ENCODE peak calls at places on chromosomes 16 and 17, in seven cellular contexts. I is HFF-Myc, N is left ventricle myocardium inferior, E is heart right ventricle, J is WTC11, F is AG09309, B is spleen. G is an unnamed sample.
A peak's percentile ranks its signal among the peaks of the same experiment; 100 is the strongest.

GRCh38 chr17:49497147-49498036 is 2.3 kb downstream of the NGFR start:
- DNase-seq in I (no peak), N (peak; percentile 62), E (peak; percentile 36), J (peak; percentile 76), F (no peak), B (no peak), G (no peak)

GRCh38 chr17:17506181-17506741 is 10.1 kb upstream of the RASD1 start:
- DNase-seq in I (no peak), N (peak; percentile 24), E (no peak), J (no peak), F (no peak), B (no peak), G (no peak)

GRCh38 chr17:65463242-65463641 is 98.2 kb downstream of the AXIN2 start:
- DNase-seq in I (no peak), N (peak; percentile 78), E (peak; percentile 50), J (no peak), F (no peak), B (no peak), G (no peak)

GRCh38 chr16:6446370-6446769 is 886.3 kb upstream of the RBFOX1 start:
- DNase-seq in I (no peak), N (no peak), E (no peak), J (no peak), F (no peak), B (no peak), G (no peak)

GRCh38 chr17:54196751-54197150 is 374.0 kb downstream of the KIF2B start:
- DNase-seq in I (no peak), N (no peak), E (no peak), J (no peak), F (no peak), B (no peak), G (no peak)

GRCh38 chr17:51435641-51436091 is 175.3 kb downstream of the UTP18 start:
- DNase-seq in I (no peak), N (peak; percentile 20), E (peak; percentile 9), J (peak; percentile 79), F (no peak), B (no peak), G (peak; percentile 25)

GRCh38 chr17:43759836-43760235 is 1.2 kb upstream of the SOST start:
- DNase-seq in I (no peak), N (no peak), E (no peak), J (no peak), F (no peak), B (no peak), G (no peak)

GRCh38 chr16:78862022-78862421 is 738.5 kb downstream of the MAF start:
- DNase-seq in I (no peak), N (no peak), E (no peak), J (no peak), F (no peak), B (no peak), G (no peak)

GRCh38 chr17:7146115-7146514 is 31.5 kb upstream of the ASGR2 start:
- DNase-seq in I (no peak), N (no peak), E (no peak), J (no peak), F (no peak), B (peak; percentile 24), G (no peak)

GRCh38 chr16:14050297-14051027 is 20.7 kb upstream of the MRTFB start:
- DNase-seq in I (no peak), N (no peak), E (no peak), J (peak; percentile 68), F (no peak), B (no peak), G (no peak)

GRCh38 chr16:67110136-67110847 is 551 bp downstream of the PHAF1 start:
- DNase-seq in I (no peak), N (no peak), E (no peak), J (peak; percentile 28), F (no peak), B (no peak), G (peak; percentile 26)

GRCh38 chr17:61209099-61209439 is 190.6 kb upstream of the TBX2 start:
- DNase-seq in I (no peak), N (no peak), E (no peak), J (no peak), F (no peak), B (no peak), G (no peak)

GRCh38 chr16:17607075-17607509 is 136.3 kb upstream of the XYLT1 start:
- DNase-seq in I (no peak), N (no peak), E (no peak), J (no peak), F (no peak), B (no peak), G (no peak)

GRCh38 chr17:64120159-64120558 is 9.8 kb downstream of the ERN1 start:
- DNase-seq in I (no peak), N (no peak), E (no peak), J (no peak), F (no peak), B (no peak), G (no peak)

GRCh38 chr17:42321555-42321954 is 33.3 kb downstream of the STAT5A start:
- DNase-seq in I (no peak), N (no peak), E (no peak), J (no peak), F (no peak), B (no peak), G (no peak)

GRCh38 chr17:17469358-17469757 is 7.4 kb upstream of the MED9 start:
- DNase-seq in I (no peak), N (no peak), E (no peak), J (no peak), F (no peak), B (no peak), G (no peak)

DNA sequence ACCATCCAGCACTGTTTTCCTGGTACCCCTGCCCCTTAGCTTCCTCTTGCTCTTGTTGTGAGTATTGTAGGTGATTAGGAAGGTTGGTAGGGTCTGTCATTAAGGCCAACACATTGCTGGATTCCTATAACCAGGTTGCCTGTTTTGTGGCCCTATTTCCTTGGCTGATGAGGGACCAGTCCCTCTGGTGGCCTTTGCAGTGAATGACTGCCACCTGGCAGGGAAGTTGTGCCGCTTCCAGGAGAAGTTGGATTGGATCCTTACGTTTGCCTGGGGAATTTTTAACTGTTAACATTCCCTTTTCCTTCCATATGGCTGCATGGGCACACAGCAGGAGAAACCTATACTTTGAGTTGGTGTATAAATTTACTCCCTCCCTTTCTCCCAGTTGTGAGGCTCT is 32.4 kb downstream of the LCMT1 start:
- DNase-seq in I (no peak), N (no peak), E (no peak), J (peak; percentile 25), F (no peak), B (no peak), G (no peak)
- TF ChIP-seq CTCF in I (peak; percentile 43), N (peak; percentile 49), E (peak; percentile 30), J (peak; percentile 23), F (peak; percentile 26), B (no peak), G (no peak)

GRCh38 chr16:77594057-77594456 is 128.3 kb upstream of the NUDT7 start:
- DNase-seq in I (no peak), N (no peak), E (no peak), J (no peak), F (no peak), B (no peak), G (no peak)
- TF ChIP-seq CTCF in I (no peak), N (no peak), E (no peak), J (no peak), F (no peak), B (no peak), G (no peak)

GRCh38 chr17:79835470-79835899 is 3.8 kb downstream of the CBX4 start:
- DNase-seq in I (no peak), N (no peak), E (no peak), J (peak; percentile 57), F (no peak), B (peak; percentile 81), G (no peak)

GRCh38 chr17:79838541-79839274 is 532 bp downstream of the CBX4 start:
- DNase-seq in I (no peak), N (peak; percentile 44), E (peak; percentile 46), J (peak; percentile 76), F (no peak), B (peak; percentile 91), G (peak; percentile 78)

GRCh38 chr17:79835953-79836951 is 3.0 kb downstream of the CBX4 start:
- DNase-seq in I (no peak), N (no peak), E (no peak), J (peak; percentile 97), F (no peak), B (peak; percentile 85), G (no peak)

GRCh38 chr17:79837888-79838540 is 1.2 kb downstream of the CBX4 start:
- DNase-seq in I (no peak), N (no peak), E (no peak), J (no peak), F (no peak), B (peak; percentile 87), G (no peak)

DNA sequence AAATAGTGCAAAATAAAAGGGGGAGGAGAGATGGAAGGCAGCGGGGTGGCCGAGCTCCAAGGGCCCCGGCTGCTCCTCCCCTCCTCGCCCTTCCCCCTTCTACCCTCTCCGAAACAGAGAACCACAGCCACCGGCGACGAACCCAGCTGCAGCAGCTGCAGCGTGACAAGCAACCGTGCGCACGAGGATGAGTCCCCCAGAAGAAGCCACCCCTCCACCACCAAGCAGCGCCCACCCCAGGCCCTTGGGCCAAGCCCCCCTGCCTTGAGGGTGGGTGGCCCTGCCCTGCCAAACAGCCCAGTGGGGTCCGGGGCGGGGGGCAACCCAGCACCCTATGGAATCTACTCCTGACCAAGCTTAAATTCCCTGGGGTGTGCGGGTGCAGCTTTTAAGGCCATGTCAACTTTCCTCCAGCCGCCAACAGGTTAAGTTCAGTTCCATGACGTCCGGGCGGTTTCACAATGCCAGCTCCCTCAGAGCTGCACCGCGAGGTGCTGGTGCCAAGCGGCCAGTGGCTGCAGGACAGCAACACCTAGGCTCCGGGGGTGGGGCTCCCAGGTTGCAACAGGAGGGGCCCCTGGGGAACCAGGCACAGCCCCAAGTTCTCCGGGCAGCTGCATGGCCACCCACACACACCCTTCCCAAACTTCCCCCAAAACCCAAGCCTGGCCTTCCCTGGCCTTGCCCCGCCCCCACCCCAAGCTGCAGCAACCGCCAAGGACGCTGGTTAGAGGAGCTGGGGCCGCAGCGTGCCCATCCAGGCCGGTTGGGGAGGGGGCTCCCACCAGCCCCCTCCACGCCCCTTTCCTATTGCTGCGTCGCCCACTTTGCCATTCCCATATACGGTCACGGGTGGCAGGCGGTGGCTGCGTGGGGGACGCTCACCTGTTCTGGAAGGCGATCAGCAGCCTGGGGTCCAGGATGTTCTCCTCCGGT is 2.0 kb downstream of the CBX4 start:
- DNase-seq in I (no peak), N (peak; percentile 81), E (peak; percentile 71), J (peak; percentile 54), F (no peak), B (peak; percentile 93), G (peak; percentile 86)
- TF ChIP-seq CTCF in I (no peak), N (peak; percentile 37), E (no peak), J (no peak), F (no peak), B (no peak), G (no peak)

DNA sequence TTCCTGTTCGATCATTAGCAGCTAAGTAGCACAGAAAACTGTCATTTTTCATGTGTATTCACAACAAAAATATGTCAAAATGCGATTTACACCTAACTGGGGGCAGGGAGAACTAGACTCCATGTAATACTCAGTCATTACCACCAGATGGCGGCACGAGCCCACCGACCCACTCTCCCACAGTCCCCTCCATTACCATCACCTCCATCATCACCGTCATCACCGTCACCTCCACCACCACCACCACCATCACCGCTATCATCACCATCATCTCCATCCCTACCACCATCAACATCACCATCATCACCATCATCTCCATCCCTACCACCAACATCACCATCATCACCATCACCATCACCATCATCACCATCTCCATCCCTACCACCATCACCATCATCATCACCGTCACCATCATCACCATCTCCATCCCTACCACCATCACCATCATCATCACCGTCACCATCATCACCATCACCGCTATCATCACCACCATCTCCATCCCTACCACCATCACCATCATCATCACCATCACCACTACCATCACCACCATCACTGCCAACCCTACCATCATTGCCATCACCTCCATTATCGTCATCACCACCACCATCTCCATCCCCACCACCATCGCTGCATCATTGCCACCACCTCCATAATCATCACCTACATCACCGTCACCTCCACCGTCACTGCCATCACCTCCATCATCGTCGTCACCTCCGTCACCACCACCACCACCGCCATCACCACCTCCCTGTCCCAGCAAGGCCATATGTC is 14.4 kb downstream of the NDUFAF8 start:
- DNase-seq in I (no peak), N (no peak), E (peak; percentile 54), J (peak; percentile 57), F (no peak), B (no peak), G (peak; percentile 81)
- TF ChIP-seq CTCF in I (peak; percentile 63), N (peak; percentile 86), E (peak; percentile 85), J (peak; percentile 84), F (peak; percentile 70), B (peak; percentile 98), G (peak; percentile 36)

G was measured in GM20000.